ENCODE peak calls at places on chromosomes 1 and 21, in five cellular contexts. W is NCI-H524 treated with DMSO at 0.1 percent for 48 hours, R is iPS DF 6.9, L is HEK293T, J is ecto neural progenitor cell. E is an unnamed sample.

GRCh38 chr1:159921700-159922498 is 3.4 kb downstream of the TAGLN2 start:
- DNase-seq in W (no peak), L (no peak), R (no peak), J (no peak), E (no peak)

GRCh38 chr1:40240390-40240789 is 7.3 kb upstream of the TMCO2 start:
- DNase-seq in W (no peak), R (no peak), L (no peak), J (no peak), E (no peak)

GRCh38 chr1:112265946-112266345 is 130.1 kb upstream of the CTTNBP2NL start:
- DNase-seq in L (no peak), R (no peak), J (no peak), W (no peak), E (no peak)

GRCh38 chr1:23958810-23959460 is 693 bp upstream of the PNRC2 start:
- DNase-seq in W (peak), L (peak), R (peak), J (no peak), E (peak)

GRCh38 chr1:59350521-59350920 is 53.6 kb downstream of the FGGY start:
- DNase-seq in J (no peak), W (no peak), R (no peak), L (no peak), E (no peak)

GRCh38 chr1:233790662-233791371 is 113.7 kb upstream of the SLC35F3 start:
- DNase-seq in L (peak), R (peak), J (no peak), W (no peak), E (peak)

GRCh38 chr1:85465099-85465790 is at the start of gene DDAH1:
- DNase-seq in J (no peak), L (peak), R (no peak), W (no peak), E (peak)

GRCh38 chr1:17553970-17554369 is 14.5 kb downstream of the ARHGEF10L start:
- DNase-seq in L (no peak), R (no peak), W (no peak), J (no peak), E (no peak)

GRCh38 chr21:46146856-46147255 is 8.5 kb downstream of the FTCD start:
- DNase-seq in L (no peak), W (no peak), J (no peak), R (no peak), E (no peak)

GRCh38 chr1:1435094-1435903 is at the start of gene VWA1:
- DNase-seq in W (no peak), R (no peak), J (peak), L (peak), E (peak)

GRCh38 chr1:175320804-175321203 is 128.2 kb upstream of the KIAA0040 start:
- DNase-seq in R (no peak), L (no peak), J (no peak), W (no peak), E (no peak)

GRCh38 chr1:37259019-37259418 is 215.4 kb upstream of the ZC3H12A start:
- DNase-seq in L (no peak), W (no peak), J (no peak), R (no peak), E (no peak)

GRCh38 chr1:107750364-107750959 is 214.5 kb downstream of the VAV3 start:
- DNase-seq in J (peak), W (peak), L (peak), R (peak), E (peak)

GRCh38 chr1:165350861-165351260 is 5.7 kb downstream of the LMX1A start:
- DNase-seq in L (no peak), W (no peak), R (no peak), J (peak), E (no peak)

GRCh38 chr1:209853677-209854076 is 25.9 kb downstream of the UTP25 start:
- DNase-seq in R (no peak), L (no peak), W (no peak), J (no peak), E (no peak)

GRCh38 chr1:40029608-40030007 is 10.9 kb upstream of the CAP1 start:
- DNase-seq in J (no peak), R (no peak), W (no peak), L (no peak), E (no peak)

E was measured in D341Med.